ENCODE peak calls at places on chromosomes 3 and 15, in ten cellular contexts. Q is astrocyte of the spinal cord; W is iris pigment epithelial cell; B is HT1080; E is lower leg skin; Y is stimulated activated CD4-positive, alpha-beta T cell treated with anti-CD3 and anti-CD28 coated beads, Interleukin-12 subunit alpha, Interleukin-12 subunit beta, amount 100 ng/mL, for 48 hours; S is T-helper 9 cell; T is stimulated activated CD8-positive, alpha-beta memory T cell treated with anti-CD3 and anti-CD28 coated beads, Interleukin-7, amount 100 ng/mL, for 4 hours; G is ELR; F is NCI-H2029. H is an unnamed sample.

GRCh38 chr3:71713041-71713440 is 12.2 kb downstream of the EIF4E3 start:
- DNase-seq in Q (no peak), W (no peak), B (no peak), E (no peak), Y (no peak), S (no peak), T (no peak), G (no peak), F (peak; percentile 87), H (no peak)

GRCh38 chr3:159532577-159532976 is 456.1 kb upstream of the IL12A start:
- DNase-seq in Q (no peak), W (peak; percentile 11), B (peak; percentile 53), E (no peak), Y (no peak), S (no peak), T (no peak), G (peak; percentile 37), F (no peak), H (no peak)

GRCh38 chr3:134699141-134699711 is 48.4 kb upstream of the KY start:
- DNase-seq in Q (no peak), W (no peak), B (no peak), E (no peak), Y (no peak), S (no peak), T (no peak), G (no peak), F (no peak), H (no peak)

GRCh38 chr3:89847955-89848354 is 740.5 kb downstream of the EPHA3 start:
- DNase-seq in Q (no peak), W (no peak), B (no peak), E (no peak), Y (no peak), S (no peak), T (no peak), G (no peak), F (no peak), H (peak; percentile 2)

GRCh38 chr3:143628971-143629370 is 219.3 kb downstream of the SLC9A9 start:
- DNase-seq in Q (peak; percentile 50), W (peak; percentile 45), B (no peak), E (no peak), Y (no peak), S (no peak), T (no peak), G (peak; percentile 4), F (no peak), H (peak; percentile 23)

GRCh38 chr3:50260942-50261441 is 8.0 kb upstream of the SEMA3B start:
- DNase-seq in Q (no peak), W (no peak), B (no peak), E (no peak), Y (no peak), S (no peak), T (no peak), G (no peak), F (no peak), H (no peak)

GRCh38 chr3:25002052-25002451 is 426.0 kb upstream of the RARB start:
- DNase-seq in Q (no peak), W (no peak), B (no peak), E (no peak), Y (no peak), S (no peak), T (no peak), G (no peak), F (no peak), H (no peak)

GRCh38 chr3:30924763-30925162 is 30.3 kb upstream of the GADL1 start:
- DNase-seq in Q (no peak), W (peak; percentile 20), B (no peak), E (no peak), Y (no peak), S (no peak), T (no peak), G (no peak), F (no peak), H (no peak)

GRCh38 chr15:66096711-66097058 is 156.9 kb downstream of the MEGF11 start:
- DNase-seq in Q (no peak), W (no peak), B (no peak), E (no peak), Y (no peak), S (no peak), T (no peak), G (no peak), F (no peak), H (no peak)

GRCh38 chr15:41401904-41402267 is 410 bp downstream of the NDUFAF1 start:
- DNase-seq in Q (no peak), W (no peak), B (no peak), E (peak; percentile 28), Y (no peak), S (no peak), T (no peak), G (no peak), F (no peak), H (no peak)

H was measured in NCI-H226.